ENCODE peak calls at places on chromosomes 5 and 9, in eight cellular contexts. Q is A549, A is heart left ventricle, N is Peyer's patch, W is prostate gland, V is lower leg skin, P is right lobe of liver, K is sigmoid colon. M is an unnamed sample.

GRCh38 chr5:131810510-131811249 is 13.9 kb upstream of the FNIP1 start:
- DNase-seq in W (no peak), Q (no peak), N (no peak), P (no peak), A (no peak), K (no peak), V (no peak), M (no peak)

GRCh38 chr5:103271570-103272289 is 13.2 kb downstream of the MACIR start:
- DNase-seq in W (no peak), A (no peak), Q (no peak), V (no peak), P (no peak), N (no peak), K (no peak), M (no peak)

GRCh38 chr9:128887914-128888350 is 6.0 kb downstream of the LRRC8A start:
- DNase-seq in K (no peak), Q (no peak), P (no peak), W (peak; percentile 49), V (no peak), A (no peak), N (no peak), M (peak; percentile 71)

GRCh38 chr5:84017704-84018240 is 297.1 kb upstream of the HAPLN1 start:
- DNase-seq in N (no peak), V (no peak), A (no peak), W (no peak), P (no peak), Q (no peak), K (no peak), M (no peak)

GRCh38 chr9:89579741-89580395 is 24.9 kb upstream of the GADD45G start:
- DNase-seq in V (no peak), W (no peak), A (no peak), K (no peak), N (peak; percentile 51), Q (no peak), P (no peak), M (no peak)

GRCh38 chr5:139091439-139092156 is 106.6 kb downstream of the SIL1 start:
- DNase-seq in W (no peak), A (no peak), N (no peak), K (no peak), P (no peak), Q (no peak), V (no peak), M (no peak)

GRCh38 chr5:131977212-131977604 is 31.7 kb upstream of the MEIKIN start:
- DNase-seq in V (no peak), K (peak; percentile 32), Q (no peak), P (no peak), W (no peak), A (no peak), N (no peak), M (no peak)

GRCh38 chr5:175321927-175322532 is 122.0 kb downstream of the DRD1 start:
- DNase-seq in P (no peak), N (no peak), K (no peak), V (no peak), W (peak; percentile 11), Q (peak; percentile 25), A (no peak), M (no peak)

GRCh38 chr9:110691002-110691549 is 22.5 kb downstream of the MUSK start:
- DNase-seq in V (no peak), A (no peak), P (no peak), N (no peak), Q (no peak), W (no peak), K (no peak), M (no peak)

GRCh38 chr9:111728143-111728542 is 66.6 kb downstream of the SHOC1 start:
- DNase-seq in K (no peak), V (no peak), P (no peak), W (no peak), A (no peak), N (no peak), Q (no peak), M (no peak)

GRCh38 chr9:111731916-111732315 is 62.8 kb downstream of the SHOC1 start:
- DNase-seq in P (no peak), A (no peak), K (no peak), Q (no peak), N (no peak), V (no peak), W (no peak), M (no peak)

GRCh38 chr9:111728617-111729366 is 65.9 kb downstream of the SHOC1 start:
- DNase-seq in W (no peak), Q (peak; percentile 41), A (no peak), K (no peak), N (no peak), P (no peak), V (no peak), M (peak; percentile 8)

GRCh38 chr9:111730937-111731567 is 63.7 kb downstream of the SHOC1 start:
- DNase-seq in Q (no peak), N (no peak), V (no peak), K (no peak), P (no peak), A (no peak), W (no peak), M (no peak)

GRCh38 chr9:111726949-111727348 is 65.5 kb downstream of the GNG10 start:
- DNase-seq in N (no peak), V (no peak), P (no peak), A (no peak), Q (no peak), K (no peak), W (no peak), M (no peak)
- TF ChIP-seq POLR2A in N (no peak), V (no peak), P (no peak), A (no peak), Q (no peak), K (no peak), W (no peak), M (no peak)

DNA sequence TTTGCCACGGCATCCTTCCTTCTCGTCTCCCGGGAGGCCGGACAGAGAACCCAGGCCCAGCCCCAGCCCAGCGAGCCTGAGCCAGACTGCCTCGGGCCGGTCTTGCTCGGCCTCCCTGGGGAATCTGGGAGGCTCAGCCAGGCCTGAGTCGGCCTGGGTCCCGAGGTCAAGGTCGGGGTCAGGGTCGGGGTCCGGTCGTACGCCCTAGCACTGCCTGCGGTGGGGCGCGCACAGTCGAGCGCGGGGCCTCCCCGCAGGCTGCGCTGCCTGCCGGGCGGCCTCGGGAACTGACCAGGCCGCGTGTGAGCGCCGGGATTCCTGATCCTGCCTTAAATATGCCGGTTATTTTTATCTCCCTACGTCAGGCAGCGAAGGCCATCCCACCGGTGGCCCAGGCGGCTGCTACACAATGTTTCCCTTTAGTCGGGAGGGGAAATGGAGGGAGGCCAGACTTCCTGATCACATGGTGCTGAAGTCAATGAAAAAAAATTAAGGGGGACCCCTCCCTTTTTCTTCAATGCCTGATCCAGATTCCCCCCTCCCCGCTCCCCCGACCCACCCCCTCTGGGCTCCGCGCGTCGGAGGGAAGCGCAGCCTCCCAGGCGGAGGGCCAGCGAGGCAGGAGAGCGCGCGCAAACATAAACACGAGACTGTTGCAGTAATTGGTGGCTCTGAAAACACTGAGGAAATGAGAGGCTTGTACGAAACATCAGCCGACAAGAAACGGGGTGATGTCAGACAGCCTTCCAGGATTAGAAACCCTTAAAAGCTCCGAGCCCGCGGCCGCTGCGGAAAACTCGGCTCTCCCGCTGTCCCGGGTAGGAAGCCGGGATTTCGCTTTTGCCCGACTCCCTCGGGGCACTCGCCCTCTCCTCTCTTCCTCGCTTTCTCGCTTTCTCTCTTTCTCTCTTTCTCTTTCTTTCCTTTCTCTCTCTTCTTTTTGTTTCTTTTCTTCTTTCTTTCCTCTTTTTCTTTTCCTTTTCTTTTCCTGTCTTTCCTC is 148.2 kb upstream of the KLF4 start:
- DNase-seq in P (peak; percentile 82), A (peak; percentile 94), W (peak; percentile 61), Q (peak; percentile 78), N (peak; percentile 88), K (peak; percentile 99), V (peak; percentile 95), M (peak; percentile 84)
- TF ChIP-seq POLR2A in P (peak; percentile 84), A (peak; percentile 99), W (peak; percentile 55), Q (no peak), N (peak; percentile 70), K (peak; percentile 97), V (no peak), M (peak; percentile 86)

GRCh38 chr9:135909371-135909770 is 2.0 kb upstream of the CAMSAP1 start:
- DNase-seq in N (no peak), A (no peak), W (no peak), V (no peak), Q (no peak), K (no peak), P (no peak), M (no peak)

GRCh38 chr9:135908334-135909204 is 1.2 kb upstream of the CAMSAP1 start:
- DNase-seq in N (no peak), P (no peak), Q (no peak), A (no peak), W (no peak), K (peak; percentile 71), V (no peak), M (no peak)

GRCh38 chr9:135907446-135908333 is at the start of gene CAMSAP1:
- DNase-seq in A (peak; percentile 95), Q (peak; percentile 83), N (peak; percentile 96), W (peak; percentile 85), K (peak; percentile 96), V (peak; percentile 87), P (peak; percentile 95), M (peak; percentile 97)

GRCh38 chr9:135910197-135910596 is 2.9 kb upstream of the CAMSAP1 start:
- DNase-seq in A (no peak), K (no peak), V (no peak), Q (no peak), P (no peak), N (no peak), W (no peak), M (no peak)

GRCh38 chr9:135910757-135911156 is 3.4 kb upstream of the CAMSAP1 start:
- DNase-seq in V (no peak), N (no peak), P (no peak), A (no peak), K (peak; percentile 54), W (no peak), Q (no peak), M (no peak)
- TF ChIP-seq POLR2A in V (no peak), N (no peak), P (no peak), A (no peak), K (no peak), W (no peak), Q (no peak), M (no peak)

GRCh38 chr5:375921-376871 is 54.7 kb downstream of the AHRR start:
- DNase-seq in K (peak; percentile 64), Q (no peak), W (peak; percentile 2), N (peak; percentile 39), V (peak; percentile 12), P (no peak), A (peak; percentile 12), M (no peak)

GRCh38 chr5:377326-377981 is 55.9 kb downstream of the AHRR start:
- DNase-seq in K (peak; percentile 56), V (peak; percentile 9), W (peak; percentile 2), Q (no peak), A (peak; percentile 11), P (no peak), N (peak; percentile 29), M (no peak)

GRCh38 chr5:375336-375920 is 53.9 kb downstream of the AHRR start:
- DNase-seq in K (peak; percentile 55), Q (no peak), W (peak; percentile 1), A (peak; percentile 15), N (peak; percentile 33), P (no peak), V (peak; percentile 13), M (no peak)

GRCh38 chr5:378301-378891 is 56.9 kb downstream of the AHRR start:
- DNase-seq in K (peak; percentile 33), Q (no peak), A (no peak), W (no peak), N (peak; percentile 39), V (peak; percentile 7), P (no peak), M (no peak)

GRCh38 chr5:376951-377325 is 55.4 kb downstream of the AHRR start:
- DNase-seq in W (peak; percentile 1), N (no peak), Q (no peak), P (no peak), K (no peak), V (no peak), A (peak; percentile 4), M (no peak)
- TF ChIP-seq POLR2A in W (no peak), N (no peak), Q (no peak), P (no peak), K (no peak), V (no peak), A (no peak), M (no peak)